ENCODE peak calls at places on chromosome 10, in four cellular contexts. M is GM12878, D is K562, P is HL-60. N is an unnamed sample.

GRCh38 chr10:97564776-97565175 is 7.8 kb upstream of the ANKRD2 start:
- DNase-seq in P (no peak), M (no peak), D (no peak), N (no peak)

GRCh38 chr10:131702521-131703356 is 198.1 kb upstream of the PPP2R2D start:
- DNase-seq in M (no peak), D (no peak), P (no peak), N (no peak)

GRCh38 chr10:60937784-60938654 is 6.0 kb downstream of the RHOBTB1 start:
- DNase-seq in M (no peak), P (no peak), D (no peak), N (no peak)

GRCh38 chr10:109883859-109884771 is 39.2 kb downstream of the XPNPEP1 start:
- DNase-seq in P (peak; percentile 87), D (peak; percentile 83), M (no peak), N (peak; percentile 44)

GRCh38 chr10:11245095-11245479 is 227.4 kb downstream of the CELF2 start:
- DNase-seq in P (no peak), M (no peak), D (no peak), N (no peak)

GRCh38 chr10:113139695-113140094 is 189.6 kb downstream of the TCF7L2 start:
- DNase-seq in M (no peak), D (no peak), P (no peak), N (no peak)

GRCh38 chr10:95276367-95277200 is 14.2 kb downstream of the PDLIM1 start:
- DNase-seq in D (peak; percentile 43), M (no peak), P (no peak), N (no peak)

GRCh38 chr10:69807122-69807521 is 5.4 kb downstream of the COL13A1 start:
- DNase-seq in P (no peak), D (no peak), M (no peak), N (no peak)

GRCh38 chr10:93261089-93261488 is 187.4 kb downstream of the CYP26A1 start:
- DNase-seq in D (no peak), P (no peak), M (no peak), N (no peak)

GRCh38 chr10:15146366-15146765 is 22.1 kb downstream of the NMT2 start:
- DNase-seq in M (no peak), P (no peak), D (no peak), N (no peak)

GRCh38 chr10:80382989-80383388 is 25.4 kb upstream of the PRXL2A start:
- DNase-seq in P (peak; percentile 36), D (peak; percentile 57), M (peak; percentile 19), N (peak; percentile 30)

GRCh38 chr10:7696545-7696944 is 6.6 kb upstream of the ITIH2 start:
- DNase-seq in P (no peak), M (no peak), D (no peak), N (no peak)

GRCh38 chr10:58661336-58661735 is 148.7 kb downstream of the BICC1 start:
- DNase-seq in M (no peak), D (no peak), P (no peak), N (no peak)

DNA sequence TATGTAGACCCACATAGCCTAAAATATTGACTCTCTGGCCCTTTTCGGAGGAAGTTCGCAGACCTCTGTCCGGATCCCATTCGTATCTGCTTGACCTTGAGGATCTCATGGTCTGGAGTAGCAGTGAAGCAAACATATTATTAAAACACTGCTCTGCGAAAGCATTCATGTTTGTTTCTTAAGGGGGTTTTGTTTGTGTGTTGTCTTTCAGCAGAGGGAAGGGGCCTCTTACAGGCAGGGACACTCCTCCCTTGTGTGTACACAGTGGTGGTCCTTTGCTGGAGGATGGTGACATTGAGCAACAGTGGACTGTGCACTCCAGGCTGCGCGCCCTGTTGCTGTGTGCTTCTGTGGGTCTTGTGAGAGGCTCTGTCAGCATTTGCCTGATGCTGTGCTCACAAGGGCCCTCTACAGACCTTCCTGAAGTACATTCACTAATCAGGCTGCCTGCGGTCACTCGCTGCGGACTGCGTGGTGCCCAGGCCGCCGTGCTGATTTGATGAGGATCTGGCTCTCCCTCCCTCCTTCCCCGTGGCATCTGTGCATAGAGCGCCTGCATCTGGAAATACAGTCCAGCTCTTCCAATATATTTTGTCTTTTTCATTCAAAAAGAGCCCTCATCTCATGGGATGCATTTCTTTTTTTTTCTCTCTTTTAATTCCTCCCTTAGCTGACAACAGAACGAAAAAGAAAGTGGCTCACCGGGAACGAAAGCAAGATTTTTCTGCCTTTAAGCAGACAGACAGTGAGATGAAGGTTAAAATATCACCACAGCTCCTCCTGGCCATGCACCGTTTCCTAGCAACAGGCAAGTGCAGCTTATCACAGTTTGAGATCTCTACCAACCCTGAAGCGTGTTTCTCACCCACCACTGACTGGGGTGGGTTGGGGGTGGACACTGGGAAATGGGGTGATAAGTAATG is 135.8 kb downstream of the CNNM2 start:
- DNase-seq in P (peak; percentile 32), D (peak; percentile 65), M (peak; percentile 55), N (no peak)
- TF ChIP-seq POLR2AphosphoS5 in P (no peak), D (no peak), M (no peak), N (no peak)

DNA sequence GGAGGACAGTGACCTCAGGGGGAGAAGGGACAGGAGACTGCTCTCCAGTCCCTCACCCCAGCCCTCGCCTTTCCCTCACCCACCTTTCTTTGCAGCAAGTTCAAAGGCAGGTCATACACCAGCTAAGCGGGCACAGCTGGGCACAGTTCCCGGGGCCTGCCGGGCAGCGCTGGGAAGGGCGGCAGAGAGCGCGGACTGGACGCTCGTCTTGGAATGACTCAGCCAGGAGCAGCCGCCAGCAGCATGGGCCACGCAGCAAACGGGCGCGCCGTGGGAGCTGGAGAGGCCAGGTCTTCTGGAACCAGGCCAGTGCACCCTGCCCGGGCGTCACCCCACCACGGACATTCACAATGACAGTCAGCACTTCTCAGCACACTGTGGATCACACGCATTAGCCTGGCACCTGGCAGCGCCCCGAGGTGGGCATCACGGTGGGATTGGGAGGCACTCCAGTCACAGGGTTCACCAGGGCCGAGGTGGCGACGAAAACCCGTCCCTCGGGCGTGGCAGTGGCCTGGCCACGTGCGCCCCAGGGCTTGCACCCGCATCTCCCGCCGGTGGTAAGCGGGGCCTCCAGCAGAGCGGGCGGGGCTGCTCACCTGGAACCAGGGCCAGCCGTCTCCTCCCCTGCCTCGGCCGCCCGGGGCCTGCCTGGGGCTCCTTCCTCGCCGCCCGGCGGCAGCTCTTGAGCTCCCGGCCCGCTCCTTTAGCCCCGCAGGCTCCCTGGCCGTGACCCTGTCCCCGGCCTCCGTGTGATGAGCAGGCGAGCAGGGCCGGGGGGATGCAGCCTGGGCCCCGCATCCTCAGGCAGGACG is 29.0 kb upstream of the WDFY4 start:
- DNase-seq in D (peak; percentile 31), M (no peak), P (no peak), N (no peak)
- TF ChIP-seq SPI1 in D (no peak), M (no peak), P (no peak), N (no peak)

GRCh38 chr10:4278161-4278560 is 493.2 kb upstream of the KLF6 start:
- DNase-seq in P (no peak), M (no peak), D (no peak), N (no peak)

GRCh38 chr10:4281207-4281825 is 496.3 kb upstream of the KLF6 start:
- DNase-seq in M (no peak), P (no peak), D (no peak), N (no peak)

GRCh38 chr10:4282496-4282895 is 497.5 kb upstream of the KLF6 start:
- DNase-seq in D (no peak), P (no peak), M (no peak), N (no peak)

GRCh38 chr10:4279649-4280048 is 494.6 kb upstream of the KLF6 start:
- DNase-seq in M (no peak), P (no peak), D (no peak), N (no peak)

DNA sequence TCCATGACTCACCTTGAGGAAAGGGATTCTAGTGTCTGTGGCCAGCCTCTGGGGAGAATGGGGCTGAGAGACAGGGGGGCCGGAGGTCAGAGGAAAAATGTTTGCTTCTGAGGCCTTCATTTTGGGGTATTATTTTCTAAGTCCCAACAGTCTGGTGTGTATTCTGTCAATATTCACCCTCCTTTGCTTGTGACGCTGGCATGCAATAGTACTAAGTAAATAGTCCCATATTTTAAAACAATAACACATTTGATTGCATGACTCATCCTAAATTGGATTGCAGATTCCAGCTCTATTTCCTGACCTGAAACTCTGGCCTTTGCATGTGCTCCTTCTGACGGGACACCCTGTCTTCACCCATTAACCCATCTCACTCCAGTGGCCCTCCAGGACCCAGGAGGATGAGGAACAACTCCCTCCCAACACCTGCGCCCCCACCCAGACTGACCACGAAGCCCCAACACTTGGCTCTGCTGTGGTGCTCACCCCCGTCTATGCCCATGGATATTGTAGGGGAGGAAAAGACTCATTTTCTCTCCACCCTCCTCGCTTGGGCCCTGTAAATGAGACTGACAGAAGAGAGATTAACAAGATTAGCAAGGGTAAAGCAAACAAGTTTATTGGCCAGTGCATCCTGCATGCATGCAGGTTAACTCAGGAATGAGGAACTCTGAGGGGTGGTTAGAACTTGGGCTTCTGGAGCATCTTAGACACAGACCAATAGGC is 495.6 kb upstream of the KLF6 start:
- DNase-seq in M (no peak), D (no peak), P (no peak), N (no peak)
- TF ChIP-seq POLR2AphosphoS5 in M (no peak), D (no peak), P (no peak), N (no peak)

GRCh38 chr10:46536781-46537180 is 19.7 kb downstream of the GPRIN2 start:
- DNase-seq in M (no peak), P (no peak), D (no peak), N (no peak)
- TF ChIP-seq SPI1 in M (no peak), P (no peak), D (no peak), N (no peak)

DNA sequence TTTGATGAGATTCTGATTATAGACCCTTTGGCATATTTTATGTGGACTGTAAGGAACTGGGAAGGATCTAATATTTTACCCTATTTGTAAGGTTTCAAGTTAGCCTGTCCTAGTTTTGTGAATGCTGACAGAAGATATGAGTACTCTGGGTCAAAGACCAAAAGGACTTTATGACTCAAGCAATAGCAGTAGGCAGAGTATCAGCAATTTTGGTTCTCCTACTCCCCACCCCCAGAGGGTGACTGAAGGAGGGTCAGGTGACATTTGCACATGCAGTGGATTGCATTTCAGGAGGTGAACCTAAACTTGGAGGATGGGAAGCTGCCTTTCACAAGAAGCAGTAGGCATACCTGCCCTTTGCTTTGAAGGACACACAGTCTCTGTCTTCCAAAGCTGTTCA is 84.0 kb upstream of the KLF6 start:
- DNase-seq in M (no peak), P (no peak), D (no peak), N (no peak)
- TF ChIP-seq POLR2AphosphoS5 in M (no peak), P (no peak), D (no peak), N (no peak)

DNA sequence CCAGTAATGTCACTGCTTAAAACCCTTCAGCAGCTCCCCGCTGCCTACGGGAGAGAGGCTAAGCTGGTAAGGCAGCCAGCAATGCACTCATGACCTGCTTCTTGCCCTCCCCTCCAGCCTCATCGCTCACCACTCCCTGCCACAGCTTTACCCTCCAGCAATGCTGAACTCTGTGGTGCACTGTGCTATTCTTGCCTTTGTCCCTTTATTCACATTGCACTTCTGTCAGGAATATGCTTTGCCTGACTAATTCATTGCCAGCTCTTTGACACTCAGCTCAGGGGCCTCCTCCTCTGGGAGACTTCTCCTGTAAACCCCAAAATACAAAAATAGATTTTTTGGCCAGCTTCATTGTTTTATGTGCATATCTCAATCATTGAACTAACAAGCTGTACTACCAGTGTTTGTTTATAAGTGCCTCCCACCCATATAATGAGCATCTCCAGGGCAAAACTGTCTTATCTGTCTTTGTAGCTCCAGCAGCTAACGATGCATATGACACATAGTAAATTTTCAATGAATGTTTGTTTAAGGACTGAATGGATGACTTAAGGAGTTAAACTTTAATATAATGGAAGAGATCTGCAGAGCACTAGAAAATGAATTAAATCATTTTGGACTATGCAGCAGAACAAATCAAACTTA is 8.2 kb downstream of the CNNM1 start:
- DNase-seq in P (no peak), D (no peak), M (no peak), N (no peak)
- TF ChIP-seq SPI1 in P (no peak), D (no peak), M (no peak), N (no peak)

N was measured in GM12891.